ENCODE peak calls at places on chromosomes 16 and 17, in ten cellular contexts. T is type B pancreatic cell; S is naive B cell; Z is testis; M is RWPE1; U is HT-29; N is MCF 10A; F is CD8-positive, alpha-beta memory T cell; E is head of caudate nucleus; R is EL. O is an unnamed sample.
A peak's percentile ranks its signal among the peaks of the same experiment; 100 is the strongest.

GRCh38 chr16:24478401-24478800 is 61.0 kb upstream of the RBBP6 start:
- DNase-seq in N (no peak), Z (no peak), E (no peak), S (no peak), T (no peak), F (no peak), M (no peak), R (no peak), U (no peak), O (no peak)

GRCh38 chr16:24973771-24974461 is 41.3 kb downstream of the ARHGAP17 start:
- DNase-seq in F (no peak), E (no peak), S (no peak), R (no peak), Z (peak; percentile 10), T (no peak), N (no peak), U (no peak), M (no peak), O (no peak)

GRCh38 chr17:15999974-16000827 is 577 bp downstream of the TTC19 start:
- DNase-seq in M (peak; percentile 27), T (no peak), F (no peak), N (peak; percentile 30), S (no peak), E (peak; percentile 38), Z (peak; percentile 37), R (peak; percentile 39), U (peak; percentile 22), O (peak; percentile 29)

GRCh38 chr16:19291459-19291858 is 5.9 kb downstream of the CLEC19A start:
- DNase-seq in U (peak; percentile 31), E (peak; percentile 46), S (no peak), F (no peak), T (no peak), Z (no peak), M (no peak), R (no peak), N (peak; percentile 62), O (peak; percentile 21)

GRCh38 chr17:16013943-16014407 is 14.4 kb downstream of the TTC19 start:
- DNase-seq in T (no peak), U (peak; percentile 54), Z (no peak), E (no peak), F (no peak), N (peak; percentile 71), M (peak; percentile 64), R (peak; percentile 79), S (no peak), O (peak; percentile 70)

GRCh38 chr17:67241719-67242341 is 3.2 kb downstream of the HELZ start:
- DNase-seq in R (no peak), S (no peak), F (no peak), M (no peak), T (no peak), Z (no peak), N (no peak), E (no peak), U (no peak), O (no peak)

GRCh38 chr16:27859020-27859419 is 204.5 kb downstream of the GSG1L start:
- DNase-seq in N (no peak), T (no peak), E (no peak), M (no peak), S (no peak), F (no peak), R (no peak), Z (no peak), U (no peak), O (no peak)

GRCh38 chr17:48954300-48954755 is 9.7 kb upstream of the SNF8 start:
- DNase-seq in M (no peak), N (peak; percentile 64), Z (no peak), E (no peak), R (peak; percentile 57), S (no peak), T (no peak), F (no peak), U (peak; percentile 56), O (no peak)

GRCh38 chr17:42982266-42982665 is 1.9 kb downstream of the RUNDC1 start:
- DNase-seq in F (no peak), M (no peak), U (peak; percentile 44), N (no peak), Z (no peak), R (no peak), E (no peak), S (no peak), T (no peak), O (no peak)

GRCh38 chr16:53672461-53672860 is 31.2 kb downstream of the RPGRIP1L start:
- DNase-seq in N (no peak), S (no peak), Z (no peak), F (no peak), U (no peak), M (no peak), R (no peak), T (no peak), E (no peak), O (no peak)

GRCh38 chr16:77555101-77555500 is 120.3 kb upstream of the ADAMTS18 start:
- DNase-seq in R (no peak), E (no peak), S (no peak), Z (no peak), N (no peak), F (no peak), T (no peak), M (no peak), U (no peak), O (no peak)

GRCh38 chr16:71338193-71338592 is 20.3 kb upstream of the CALB2 start:
- DNase-seq in T (no peak), R (peak; percentile 13), E (no peak), S (no peak), N (peak; percentile 83), U (peak; percentile 97), Z (no peak), F (no peak), M (peak; percentile 91), O (peak; percentile 88)

GRCh38 chr17:3890082-3890892 is 2.6 kb downstream of the CAMKK1 start:
- DNase-seq in Z (peak; percentile 71), R (peak; percentile 95), S (no peak), M (peak; percentile 95), E (peak; percentile 69), N (peak; percentile 96), U (peak; percentile 22), F (no peak), T (no peak), O (peak; percentile 81)

GRCh38 chr16:87780385-87780989 is 14.7 kb upstream of the KLHDC4 start:
- DNase-seq in M (no peak), U (peak; percentile 26), S (peak; percentile 66), T (no peak), F (peak; percentile 39), E (no peak), Z (peak; percentile 30), N (peak; percentile 79), R (peak; percentile 78), O (peak; percentile 68)

GRCh38 chr17:56699186-56699895 is 105.8 kb downstream of the NOG start:
- DNase-seq in M (peak; percentile 99), E (no peak), Z (no peak), U (peak; percentile 83), T (peak; percentile 80), R (peak; percentile 100), S (no peak), N (peak; percentile 98), F (no peak), O (peak; percentile 99)

GRCh38 chr17:10117581-10118001 is 80.8 kb downstream of the GAS7 start:
- DNase-seq in F (no peak), M (no peak), R (no peak), S (peak; percentile 47), Z (no peak), T (no peak), E (peak; percentile 30), N (no peak), U (no peak), O (no peak)

GRCh38 chr17:58665946-58666857 is 25.6 kb downstream of the TEX14 start:
- DNase-seq in M (no peak), U (no peak), T (no peak), E (no peak), R (no peak), S (no peak), F (no peak), N (no peak), Z (no peak), O (no peak)

GRCh38 chr17:60577147-60577925 is 22.7 kb upstream of the PPM1D start:
- DNase-seq in M (no peak), N (peak; percentile 11), E (peak; percentile 26), U (peak; percentile 28), R (peak; percentile 58), F (no peak), S (no peak), Z (peak; percentile 68), T (no peak), O (no peak)

GRCh38 chr16:12664334-12664733 is 139.4 kb downstream of the CPPED1 start:
- DNase-seq in M (no peak), Z (no peak), N (no peak), U (no peak), F (no peak), E (no peak), T (no peak), S (no peak), R (no peak), O (no peak)

GRCh38 chr16:79599256-79599836 is 1.2 kb downstream of the MAF start:
- DNase-seq in N (no peak), E (peak; percentile 20), T (no peak), Z (no peak), F (peak; percentile 11), U (no peak), M (no peak), S (peak; percentile 35), R (no peak), O (peak; percentile 55)

GRCh38 chr17:38868968-38869646 is 751 bp upstream of the LASP1 start:
- DNase-seq in N (peak; percentile 87), T (peak; percentile 97), R (peak; percentile 91), Z (peak; percentile 95), F (peak; percentile 75), U (peak; percentile 99), S (peak; percentile 87), E (peak; percentile 90), M (peak; percentile 85), O (peak; percentile 84)

GRCh38 chr17:2455956-2456355 is 55.1 kb upstream of the MNT start:
- DNase-seq in F (no peak), Z (no peak), N (no peak), M (no peak), E (no peak), S (no peak), T (no peak), U (no peak), R (no peak), O (no peak)

GRCh38 chr17:38741853-38742421 is 6.2 kb downstream of the PCGF2 start:
- DNase-seq in R (no peak), U (peak; percentile 65), N (no peak), M (no peak), S (no peak), E (no peak), F (no peak), T (no peak), Z (no peak), O (peak; percentile 9)

GRCh38 chr17:59372138-59372751 is 40.8 kb downstream of the YPEL2 start:
- DNase-seq in T (no peak), M (no peak), Z (peak; percentile 60), E (no peak), S (no peak), U (no peak), R (no peak), N (peak; percentile 4), F (no peak), O (no peak)

GRCh38 chr16:19520861-19521331 is 1.0 kb downstream of the GDE1 start:
- DNase-seq in E (no peak), M (no peak), R (peak; percentile 20), F (no peak), U (peak; percentile 66), Z (no peak), S (no peak), N (peak; percentile 28), T (no peak), O (peak; percentile 78)

GRCh38 chr17:78817123-78817522 is 23.5 kb downstream of the USP36 start:
- DNase-seq in Z (no peak), U (no peak), S (no peak), T (no peak), N (no peak), M (no peak), R (no peak), E (no peak), F (peak; percentile 72), O (no peak)

GRCh38 chr17:66747561-66748275 is 87.2 kb upstream of the CACNG5 start:
- DNase-seq in T (no peak), N (peak; percentile 63), U (no peak), R (peak; percentile 80), F (no peak), Z (no peak), S (no peak), E (no peak), M (peak; percentile 72), O (peak; percentile 3)

GRCh38 chr16:85303354-85303883 is 191.1 kb upstream of the CIBAR2 start:
- DNase-seq in R (no peak), F (peak; percentile 48), T (no peak), M (peak; percentile 68), S (peak; percentile 74), N (no peak), E (peak; percentile 64), Z (peak; percentile 76), U (peak; percentile 43), O (peak; percentile 16)